ENCODE peak calls at places on chromosomes 12 and 14, in four cellular contexts. One of them, this sample, is unnamed.

GRCh38 chr12:89225808-89226368 is 126.4 kb downstream of the DUSP6 start:
- DNase-seq in neuronal stem cell: no peak
- DNase-seq in stimulated activated CD8-positive, alpha-beta memory T cell treated with anti-CD3 and anti-CD28 coated beads, Interleukin-4, amount 100 ng/mL, for 1 hour: no peak
- DNase-seq in NCI-H1930: no peak
- DNase-seq in this sample: peak

GRCh38 chr12:18224745-18225144 is 36.6 kb upstream of the PIK3C2G start:
- DNase-seq in neuronal stem cell: peak
- DNase-seq in stimulated activated CD8-positive, alpha-beta memory T cell treated with anti-CD3 and anti-CD28 coated beads, Interleukin-4, amount 100 ng/mL, for 1 hour: no peak
- DNase-seq in NCI-H1930: peak
- DNase-seq in this sample: no peak

GRCh38 chr12:56933826-56934625 is at the start of gene SDR9C7:
- DNase-seq in neuronal stem cell: no peak
- DNase-seq in stimulated activated CD8-positive, alpha-beta memory T cell treated with anti-CD3 and anti-CD28 coated beads, Interleukin-4, amount 100 ng/mL, for 1 hour: no peak
- DNase-seq in NCI-H1930: no peak
- DNase-seq in this sample: peak

GRCh38 chr12:61750604-61751003 is 509.6 kb upstream of the USP15 start:
- DNase-seq in neuronal stem cell: no peak
- DNase-seq in stimulated activated CD8-positive, alpha-beta memory T cell treated with anti-CD3 and anti-CD28 coated beads, Interleukin-4, amount 100 ng/mL, for 1 hour: no peak
- DNase-seq in NCI-H1930: no peak
- DNase-seq in this sample: no peak

GRCh38 chr12:51323317-51323960 is 535 bp downstream of the BIN2 start:
- DNase-seq in neuronal stem cell: no peak
- DNase-seq in stimulated activated CD8-positive, alpha-beta memory T cell treated with anti-CD3 and anti-CD28 coated beads, Interleukin-4, amount 100 ng/mL, for 1 hour: no peak
- DNase-seq in NCI-H1930: no peak
- DNase-seq in this sample: no peak

GRCh38 chr12:117032593-117033381 is 66.4 kb downstream of the TESC start:
- DNase-seq in neuronal stem cell: no peak
- DNase-seq in stimulated activated CD8-positive, alpha-beta memory T cell treated with anti-CD3 and anti-CD28 coated beads, Interleukin-4, amount 100 ng/mL, for 1 hour: no peak
- DNase-seq in NCI-H1930: no peak
- DNase-seq in this sample: peak

GRCh38 chr12:23204933-23205778 is 580.2 kb downstream of the ETNK1 start:
- DNase-seq in neuronal stem cell: peak
- DNase-seq in stimulated activated CD8-positive, alpha-beta memory T cell treated with anti-CD3 and anti-CD28 coated beads, Interleukin-4, amount 100 ng/mL, for 1 hour: no peak
- DNase-seq in NCI-H1930: peak
- DNase-seq in this sample: peak

GRCh38 chr14:103188691-103189480 is 65.6 kb downstream of the TNFAIP2 start:
- DNase-seq in neuronal stem cell: no peak
- DNase-seq in stimulated activated CD8-positive, alpha-beta memory T cell treated with anti-CD3 and anti-CD28 coated beads, Interleukin-4, amount 100 ng/mL, for 1 hour: no peak
- DNase-seq in NCI-H1930: peak
- DNase-seq in this sample: peak

GRCh38 chr12:53145383-53145782 is 35.1 kb upstream of the ZNF740 start:
- DNase-seq in neuronal stem cell: no peak
- DNase-seq in stimulated activated CD8-positive, alpha-beta memory T cell treated with anti-CD3 and anti-CD28 coated beads, Interleukin-4, amount 100 ng/mL, for 1 hour: no peak
- DNase-seq in NCI-H1930: no peak
- DNase-seq in this sample: no peak

GRCh38 chr14:91303091-91303923 is 58.8 kb upstream of the GPR68 start:
- DNase-seq in neuronal stem cell: peak
- DNase-seq in stimulated activated CD8-positive, alpha-beta memory T cell treated with anti-CD3 and anti-CD28 coated beads, Interleukin-4, amount 100 ng/mL, for 1 hour: no peak
- DNase-seq in NCI-H1930: no peak
- DNase-seq in this sample: peak

GRCh38 chr14:101007004-101007614 is 103.6 kb upstream of the RTL1 start:
- DNase-seq in neuronal stem cell: no peak
- DNase-seq in stimulated activated CD8-positive, alpha-beta memory T cell treated with anti-CD3 and anti-CD28 coated beads, Interleukin-4, amount 100 ng/mL, for 1 hour: no peak
- DNase-seq in NCI-H1930: no peak
- DNase-seq in this sample: no peak

GRCh38 chr12:106135075-106135474 is 3.7 kb downstream of the NUAK1 start:
- DNase-seq in neuronal stem cell: no peak
- DNase-seq in stimulated activated CD8-positive, alpha-beta memory T cell treated with anti-CD3 and anti-CD28 coated beads, Interleukin-4, amount 100 ng/mL, for 1 hour: no peak
- DNase-seq in NCI-H1930: no peak
- DNase-seq in this sample: peak

GRCh38 chr12:132560421-132560830 is 50.0 kb downstream of the LRCOL1 start:
- DNase-seq in neuronal stem cell: no peak
- DNase-seq in stimulated activated CD8-positive, alpha-beta memory T cell treated with anti-CD3 and anti-CD28 coated beads, Interleukin-4, amount 100 ng/mL, for 1 hour: no peak
- DNase-seq in NCI-H1930: no peak
- DNase-seq in this sample: peak

GRCh38 chr12:18581232-18581962 is 156.4 kb downstream of the PLCZ1 start:
- DNase-seq in neuronal stem cell: no peak
- DNase-seq in stimulated activated CD8-positive, alpha-beta memory T cell treated with anti-CD3 and anti-CD28 coated beads, Interleukin-4, amount 100 ng/mL, for 1 hour: no peak
- DNase-seq in NCI-H1930: no peak
- DNase-seq in this sample: no peak

GRCh38 chr14:91047174-91047753 is 13.2 kb downstream of the RPS6KA5 start:
- DNase-seq in neuronal stem cell: no peak
- DNase-seq in stimulated activated CD8-positive, alpha-beta memory T cell treated with anti-CD3 and anti-CD28 coated beads, Interleukin-4, amount 100 ng/mL, for 1 hour: no peak
- DNase-seq in NCI-H1930: no peak
- DNase-seq in this sample: no peak

GRCh38 chr14:73764881-73765280 is 50.7 kb upstream of the PNMA1 start:
- DNase-seq in neuronal stem cell: no peak
- DNase-seq in stimulated activated CD8-positive, alpha-beta memory T cell treated with anti-CD3 and anti-CD28 coated beads, Interleukin-4, amount 100 ng/mL, for 1 hour: no peak
- DNase-seq in NCI-H1930: no peak
- DNase-seq in this sample: peak

GRCh38 chr14:65704850-65705249 is 292.3 kb downstream of the FUT8 start:
- DNase-seq in neuronal stem cell: no peak
- DNase-seq in stimulated activated CD8-positive, alpha-beta memory T cell treated with anti-CD3 and anti-CD28 coated beads, Interleukin-4, amount 100 ng/mL, for 1 hour: no peak
- DNase-seq in NCI-H1930: no peak
- DNase-seq in this sample: no peak

GRCh38 chr14:89270439-89271227 is 146.4 kb downstream of the FOXN3 start:
- DNase-seq in neuronal stem cell: no peak
- DNase-seq in stimulated activated CD8-positive, alpha-beta memory T cell treated with anti-CD3 and anti-CD28 coated beads, Interleukin-4, amount 100 ng/mL, for 1 hour: no peak
- DNase-seq in NCI-H1930: no peak
- DNase-seq in this sample: peak

GRCh38 chr12:50242751-50243191 is 40.5 kb downstream of the LIMA1 start:
- DNase-seq in neuronal stem cell: no peak
- DNase-seq in stimulated activated CD8-positive, alpha-beta memory T cell treated with anti-CD3 and anti-CD28 coated beads, Interleukin-4, amount 100 ng/mL, for 1 hour: no peak
- DNase-seq in NCI-H1930: no peak
- DNase-seq in this sample: no peak

GRCh38 chr14:96811265-96811664 is 14.1 kb downstream of the VRK1 start:
- DNase-seq in neuronal stem cell: no peak
- DNase-seq in stimulated activated CD8-positive, alpha-beta memory T cell treated with anti-CD3 and anti-CD28 coated beads, Interleukin-4, amount 100 ng/mL, for 1 hour: no peak
- DNase-seq in NCI-H1930: no peak
- DNase-seq in this sample: no peak

GRCh38 chr14:101857226-101857625 is 95.7 kb downstream of the PPP2R5C start:
- DNase-seq in neuronal stem cell: no peak
- DNase-seq in stimulated activated CD8-positive, alpha-beta memory T cell treated with anti-CD3 and anti-CD28 coated beads, Interleukin-4, amount 100 ng/mL, for 1 hour: no peak
- DNase-seq in NCI-H1930: no peak
- DNase-seq in this sample: no peak

GRCh38 chr12:9615420-9616135 is 7.9 kb upstream of the KLRB1 start:
- DNase-seq in neuronal stem cell: no peak
- DNase-seq in stimulated activated CD8-positive, alpha-beta memory T cell treated with anti-CD3 and anti-CD28 coated beads, Interleukin-4, amount 100 ng/mL, for 1 hour: no peak
- DNase-seq in NCI-H1930: no peak
- DNase-seq in this sample: no peak

GRCh38 chr12:121534495-121535148 is 46.2 kb downstream of the KDM2B start:
- DNase-seq in neuronal stem cell: no peak
- DNase-seq in stimulated activated CD8-positive, alpha-beta memory T cell treated with anti-CD3 and anti-CD28 coated beads, Interleukin-4, amount 100 ng/mL, for 1 hour: no peak
- DNase-seq in NCI-H1930: no peak
- DNase-seq in this sample: peak

GRCh38 chr14:79404874-79405273 is 806.4 kb downstream of the DIO2 start:
- DNase-seq in neuronal stem cell: no peak
- DNase-seq in stimulated activated CD8-positive, alpha-beta memory T cell treated with anti-CD3 and anti-CD28 coated beads, Interleukin-4, amount 100 ng/mL, for 1 hour: no peak
- DNase-seq in NCI-H1930: no peak
- DNase-seq in this sample: no peak

GRCh38 chr14:34219661-34220060 is 242.4 kb downstream of the SPTSSA start:
- DNase-seq in neuronal stem cell: no peak
- DNase-seq in stimulated activated CD8-positive, alpha-beta memory T cell treated with anti-CD3 and anti-CD28 coated beads, Interleukin-4, amount 100 ng/mL, for 1 hour: no peak
- DNase-seq in NCI-H1930: no peak
- DNase-seq in this sample: no peak

GRCh38 chr14:40417777-40418401 is 985.7 kb upstream of the FBXO33 start:
- DNase-seq in neuronal stem cell: peak
- DNase-seq in stimulated activated CD8-positive, alpha-beta memory T cell treated with anti-CD3 and anti-CD28 coated beads, Interleukin-4, amount 100 ng/mL, for 1 hour: no peak
- DNase-seq in NCI-H1930: no peak
- DNase-seq in this sample: peak

GRCh38 chr14:54673193-54674121 is 106.5 kb downstream of the SAMD4A start:
- DNase-seq in neuronal stem cell: no peak
- DNase-seq in stimulated activated CD8-positive, alpha-beta memory T cell treated with anti-CD3 and anti-CD28 coated beads, Interleukin-4, amount 100 ng/mL, for 1 hour: no peak
- DNase-seq in NCI-H1930: no peak
- DNase-seq in this sample: no peak

GRCh38 chr12:6684609-6685008 is 4.6 kb downstream of the ZNF384 start:
- DNase-seq in neuronal stem cell: peak
- DNase-seq in stimulated activated CD8-positive, alpha-beta memory T cell treated with anti-CD3 and anti-CD28 coated beads, Interleukin-4, amount 100 ng/mL, for 1 hour: no peak
- DNase-seq in NCI-H1930: peak
- DNase-seq in this sample: no peak

GRCh38 chr12:112559784-112560183 is 141.0 kb downstream of the PTPN11 start:
- DNase-seq in neuronal stem cell: no peak
- DNase-seq in stimulated activated CD8-positive, alpha-beta memory T cell treated with anti-CD3 and anti-CD28 coated beads, Interleukin-4, amount 100 ng/mL, for 1 hour: no peak
- DNase-seq in NCI-H1930: no peak
- DNase-seq in this sample: no peak

GRCh38 chr12:121955258-121956040 is 37.1 kb downstream of the CFAP251 start:
- DNase-seq in neuronal stem cell: no peak
- DNase-seq in stimulated activated CD8-positive, alpha-beta memory T cell treated with anti-CD3 and anti-CD28 coated beads, Interleukin-4, amount 100 ng/mL, for 1 hour: no peak
- DNase-seq in NCI-H1930: no peak
- DNase-seq in this sample: no peak

GRCh38 chr12:3630621-3631271 is 122.2 kb downstream of the CRACR2A start:
- DNase-seq in neuronal stem cell: no peak
- DNase-seq in stimulated activated CD8-positive, alpha-beta memory T cell treated with anti-CD3 and anti-CD28 coated beads, Interleukin-4, amount 100 ng/mL, for 1 hour: no peak
- DNase-seq in NCI-H1930: no peak
- DNase-seq in this sample: no peak

GRCh38 chr14:90628825-90629224 is 187.4 kb downstream of the TTC7B start:
- DNase-seq in neuronal stem cell: no peak
- DNase-seq in stimulated activated CD8-positive, alpha-beta memory T cell treated with anti-CD3 and anti-CD28 coated beads, Interleukin-4, amount 100 ng/mL, for 1 hour: no peak
- DNase-seq in NCI-H1930: no peak
- DNase-seq in this sample: peak

GRCh38 chr14:32010561-32011188 is 66.4 kb upstream of the ARHGAP5 start:
- DNase-seq in neuronal stem cell: no peak
- DNase-seq in stimulated activated CD8-positive, alpha-beta memory T cell treated with anti-CD3 and anti-CD28 coated beads, Interleukin-4, amount 100 ng/mL, for 1 hour: no peak
- DNase-seq in NCI-H1930: no peak
- DNase-seq in this sample: no peak

GRCh38 chr14:54088271-54088670 is 131.6 kb upstream of the BMP4 start:
- DNase-seq in neuronal stem cell: no peak
- DNase-seq in stimulated activated CD8-positive, alpha-beta memory T cell treated with anti-CD3 and anti-CD28 coated beads, Interleukin-4, amount 100 ng/mL, for 1 hour: no peak
- DNase-seq in NCI-H1930: no peak
- DNase-seq in this sample: no peak

GRCh38 chr14:74265312-74265965 is 26.2 kb downstream of the VSX2 start:
- DNase-seq in neuronal stem cell: no peak
- DNase-seq in stimulated activated CD8-positive, alpha-beta memory T cell treated with anti-CD3 and anti-CD28 coated beads, Interleukin-4, amount 100 ng/mL, for 1 hour: no peak
- DNase-seq in NCI-H1930: no peak
- DNase-seq in this sample: no peak

This sample was measured in thyroid gland.